ENCODE peak calls at places on chromosomes 1 and 21, in six cellular contexts. N is astrocyte of the spinal cord, M is choroid plexus epithelial cell, R is PC-9, D is right cardiac atrium, K is heart right ventricle. Z is an unnamed sample.

GRCh38 chr1:212699104-212699838 is 369 bp downstream of the BATF3 start:
- DNase-seq in N (peak; percentile 24), M (peak; percentile 21), K (no peak), D (peak; percentile 40), R (no peak), Z (peak; percentile 18)

GRCh38 chr1:96411006-96411405 is 310.6 kb upstream of the PTBP2 start:
- DNase-seq in N (no peak), R (no peak), M (no peak), K (no peak), D (no peak), Z (no peak)

GRCh38 chr21:42555756-42556438 is 42.2 kb downstream of the SLC37A1 start:
- DNase-seq in M (no peak), N (no peak), R (no peak), D (no peak), K (no peak), Z (no peak)

GRCh38 chr1:111857251-111857651 is 101.5 kb downstream of the DDX20 start:
- DNase-seq in M (no peak), N (no peak), R (no peak), D (peak; percentile 38), K (no peak), Z (no peak)

GRCh38 chr21:16942703-16943102 is 570.1 kb upstream of the CXADR start:
- DNase-seq in K (no peak), M (peak; percentile 60), D (no peak), N (peak; percentile 24), R (no peak), Z (peak; percentile 24)

GRCh38 chr1:226404063-226404903 is 3.6 kb downstream of the PARP1 start:
- DNase-seq in K (no peak), N (no peak), D (no peak), R (no peak), M (peak; percentile 38), Z (no peak)

GRCh38 chr1:205568469-205569361 is 63.1 kb downstream of the ELK4 start:
- DNase-seq in N (no peak), R (no peak), K (no peak), M (no peak), D (no peak), Z (no peak)

GRCh38 chr1:78715181-78715661 is 65.6 kb downstream of the IFI44 start:
- DNase-seq in N (peak; percentile 41), M (peak; percentile 43), D (no peak), R (no peak), K (no peak), Z (no peak)

GRCh38 chr1:41918450-41919043 is at the start of gene HIVEP3:
- DNase-seq in K (no peak), N (no peak), D (no peak), R (peak; percentile 50), M (peak; percentile 56), Z (peak; percentile 68)

GRCh38 chr21:44425307-44425894 is 29.9 kb upstream of the LRRC3 start:
- DNase-seq in R (no peak), K (no peak), M (no peak), N (no peak), D (no peak), Z (no peak)

GRCh38 chr1:63662846-63663245 is 69.6 kb downstream of the PGM1 start:
- DNase-seq in D (no peak), N (peak; percentile 73), R (peak; percentile 97), M (no peak), K (no peak), Z (no peak)
- H3K4me3 ChIP-seq in D (no peak overlapping the region), N (no peak overlapping the region), R (peak overlapping the region; percentile 45), M (no peak overlapping the region), K (no peak overlapping the region), Z (no peak overlapping the region)

GRCh38 chr1:171484760-171485374 is 463 bp upstream of the PRRC2C start:
- DNase-seq in K (no peak), D (no peak), R (no peak), M (no peak), N (no peak), Z (no peak)

GRCh38 chr1:171486048-171486519 is 754 bp downstream of the PRRC2C start:
- DNase-seq in K (no peak), N (peak; percentile 72), M (peak; percentile 82), D (peak; percentile 22), R (peak; percentile 59), Z (peak; percentile 78)

GRCh38 chr1:171488190-171488929 is 3.0 kb downstream of the PRRC2C start:
- DNase-seq in M (no peak), R (no peak), K (no peak), N (no peak), D (no peak), Z (no peak)

GRCh38 chr1:171485375-171486047 is at the start of gene PRRC2C:
- DNase-seq in K (peak; percentile 98), N (peak; percentile 99), M (peak; percentile 99), R (peak; percentile 94), D (peak; percentile 99), Z (peak; percentile 96)

DNA sequence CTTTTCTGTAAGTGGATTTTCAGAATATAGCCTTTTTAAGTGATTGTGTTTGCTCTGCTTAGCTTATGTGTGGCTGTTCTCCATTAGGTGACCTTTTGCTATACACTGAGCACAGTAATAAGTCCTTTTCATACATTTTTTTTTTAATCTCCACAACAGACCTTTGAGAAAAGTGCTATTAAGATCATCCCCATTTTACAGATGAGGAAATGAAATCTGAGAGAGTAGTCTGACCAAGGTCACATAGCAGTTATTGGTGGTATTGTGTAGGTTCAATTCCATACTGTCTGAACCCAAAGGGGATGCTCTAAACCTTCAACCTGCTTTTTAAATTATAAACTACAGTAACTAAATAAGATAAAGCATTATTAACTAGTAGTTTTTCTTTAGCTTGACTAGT is 1.7 kb downstream of the PRRC2C start:
- DNase-seq in D (no peak), M (no peak), N (no peak), R (no peak), K (no peak), Z (no peak)
- H3K4me3 ChIP-seq in D (peak overlapping the region; percentile 78), M (peak overlapping the region; percentile 93), N (peak overlapping the region; percentile 95), R (peak overlapping the region; percentile 96), K (peak overlapping the region; percentile 98), Z (peak overlapping the region; percentile 94)

GRCh38 chr1:74199504-74199903 is 1.5 kb downstream of the FPGT start:
- DNase-seq in R (no peak), N (no peak), D (no peak), M (no peak), K (no peak), Z (no peak)
- H3K4me3 ChIP-seq in R (peak overlapping the region; percentile 93), N (no peak overlapping the region), D (peak overlapping the region; percentile 96), M (no peak overlapping the region), K (peak overlapping the region; percentile 72), Z (no peak overlapping the region)

GRCh38 chr1:45752014-45752413 is 1.6 kb upstream of the IPP start:
- DNase-seq in K (no peak), R (no peak), D (no peak), N (no peak), M (no peak), Z (no peak)
- H3K4me3 ChIP-seq in K (no peak overlapping the region), R (no peak overlapping the region), D (no peak overlapping the region), N (no peak overlapping the region), M (no peak overlapping the region), Z (no peak overlapping the region)

GRCh38 chr1:26744075-26744958 is 43.4 kb upstream of the PIGV start:
- DNase-seq in R (no peak), M (peak; percentile 92), N (peak; percentile 91), K (peak; percentile 92), D (peak; percentile 70), Z (peak; percentile 98)
- H3K4me3 ChIP-seq in R (no peak overlapping the region), M (no peak overlapping the region), N (no peak overlapping the region), K (peak overlapping the region; percentile 2), D (no peak overlapping the region), Z (peak overlapping the region; percentile 29)

GRCh38 chr1:9321986-9322715 is 29.5 kb downstream of the SPSB1 start:
- DNase-seq in M (no peak), D (no peak), R (no peak), N (no peak), K (no peak), Z (no peak)

GRCh38 chr1:9319208-9319788 is 26.6 kb downstream of the SPSB1 start:
- DNase-seq in M (no peak), N (no peak), D (no peak), R (no peak), K (no peak), Z (no peak)

GRCh38 chr1:9321480-9321849 is 28.8 kb downstream of the SPSB1 start:
- DNase-seq in R (no peak), K (no peak), D (no peak), M (peak; percentile 80), N (peak; percentile 66), Z (no peak)

GRCh38 chr1:9319789-9320519 is 27.3 kb downstream of the SPSB1 start:
- DNase-seq in R (no peak), M (no peak), K (no peak), D (no peak), N (no peak), Z (no peak)

DNA sequence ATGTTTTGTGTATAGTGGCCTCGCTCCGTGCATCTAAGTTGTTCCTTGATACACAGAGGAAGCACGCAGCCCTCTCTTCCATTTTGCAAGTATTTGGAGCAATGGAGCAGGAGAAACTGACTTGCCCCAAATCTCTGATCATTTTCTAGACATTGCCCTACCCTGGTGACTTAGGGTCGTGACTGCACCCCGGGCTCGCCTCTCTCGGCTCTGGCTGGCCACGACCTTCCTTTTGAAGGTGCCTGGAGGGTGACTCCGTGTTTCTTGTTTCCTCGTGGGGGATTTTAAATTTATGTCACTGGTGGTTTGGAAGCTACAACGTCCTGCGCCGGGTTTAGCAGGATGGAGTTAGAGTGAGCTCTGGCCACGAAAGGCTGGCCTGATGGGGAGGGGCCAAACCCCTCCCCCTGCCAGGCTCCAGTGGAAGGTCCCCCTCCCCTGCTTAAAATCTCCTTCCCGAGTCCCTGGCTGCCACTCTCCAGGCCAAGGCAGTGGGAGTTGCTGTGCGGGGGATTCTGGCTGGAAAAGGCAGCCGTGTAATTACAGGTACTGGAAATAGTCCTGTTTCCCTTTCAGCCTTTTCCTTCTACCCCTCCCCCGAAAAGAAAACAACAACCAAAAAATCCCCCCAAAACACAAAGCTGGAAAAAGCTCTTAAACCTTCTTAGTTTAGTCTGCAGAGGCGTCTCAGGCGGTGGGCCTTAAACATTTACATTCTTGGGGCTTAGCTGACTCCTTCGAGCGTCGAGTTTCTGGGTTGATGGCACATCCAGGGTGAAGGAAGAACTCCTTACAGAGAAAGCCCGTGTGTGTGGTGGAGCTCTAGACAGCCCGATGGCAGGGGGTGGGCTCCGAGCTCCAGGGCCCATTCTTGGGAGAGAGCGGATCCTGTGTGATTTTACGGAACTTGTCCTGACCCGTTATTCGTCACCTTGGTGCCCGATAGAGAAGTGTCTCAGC is 28.1 kb downstream of the SPSB1 start:
- DNase-seq in R (no peak), D (no peak), M (no peak), K (no peak), N (no peak), Z (no peak)
- H3K4me3 ChIP-seq in R (no peak overlapping the region), D (no peak overlapping the region), M (no peak overlapping the region), K (no peak overlapping the region), N (no peak overlapping the region), Z (no peak overlapping the region)

GRCh38 chr1:37846634-37847339 is 12.6 kb downstream of the MTF1 start:
- DNase-seq in R (no peak), K (no peak), M (peak; percentile 23), D (no peak), N (no peak), Z (no peak)
- H3K4me3 ChIP-seq in R (no peak overlapping the region), K (no peak overlapping the region), M (no peak overlapping the region), D (no peak overlapping the region), N (no peak overlapping the region), Z (no peak overlapping the region)

GRCh38 chr1:11701551-11701961 is 10.0 kb downstream of the DRAXIN start:
- DNase-seq in R (no peak), D (no peak), N (no peak), M (no peak), K (no peak), Z (no peak)
- H3K4me3 ChIP-seq in R (no peak overlapping the region), D (no peak overlapping the region), N (no peak overlapping the region), M (no peak overlapping the region), K (peak overlapping the region; percentile 8), Z (no peak overlapping the region)

Z was measured in Jurkat, Clone E6-1.